ENCODE peak calls at places on chromosomes 6 and 20, in six cellular contexts. Q is HCT116, D is H1, U is GM12878, T is K562, V is HepG2. K is an unnamed sample. For H3K27me3, the result is how much of the 10 kb centered on the place peaks cover.

GRCh38 chr6:70547313-70547712 is 19.4 kb upstream of the SDHAF4 start:
- DNase-seq in Q (no peak), D (no peak), U (no peak), T (no peak), V (no peak), K (no peak)

GRCh38 chr6:7156666-7157278 is 49.0 kb downstream of the RREB1 start:
- DNase-seq in Q (no peak), D (no peak), U (no peak), T (no peak), V (no peak), K (no peak)

GRCh38 chr6:73943401-73943800 is 247.4 kb downstream of the CD109 start:
- DNase-seq in Q (no peak), D (no peak), U (no peak), T (no peak), V (no peak), K (no peak)

GRCh38 chr6:134830945-134831344 is 119.0 kb downstream of the ALDH8A1 start:
- DNase-seq in Q (no peak), D (no peak), U (no peak), T (no peak), V (peak), K (no peak)

GRCh38 chr6:53956068-53956711 is 155.1 kb upstream of the MLIP start:
- DNase-seq in Q (peak), D (peak), U (peak), T (peak), V (peak), K (peak)

GRCh38 chr20:35225319-35226125 is 968 bp upstream of the MMP24 start:
- DNase-seq in Q (no peak), D (no peak), U (no peak), T (no peak), V (no peak), K (no peak)

GRCh38 chr20:47691632-47692031 is 93.6 kb downstream of the SULF2 start:
- DNase-seq in Q (no peak), D (no peak), U (no peak), T (no peak), V (no peak), K (no peak)

GRCh38 chr20:16712541-16712947 is 17.3 kb upstream of the SNRPB2 start:
- DNase-seq in Q (no peak), D (no peak), U (no peak), T (no peak), V (peak), K (no peak)

GRCh38 chr20:13085275-13085674 is 76.5 kb downstream of the SPTLC3 start:
- DNase-seq in Q (no peak), D (no peak), U (no peak), T (no peak), V (no peak), K (no peak)

DNA sequence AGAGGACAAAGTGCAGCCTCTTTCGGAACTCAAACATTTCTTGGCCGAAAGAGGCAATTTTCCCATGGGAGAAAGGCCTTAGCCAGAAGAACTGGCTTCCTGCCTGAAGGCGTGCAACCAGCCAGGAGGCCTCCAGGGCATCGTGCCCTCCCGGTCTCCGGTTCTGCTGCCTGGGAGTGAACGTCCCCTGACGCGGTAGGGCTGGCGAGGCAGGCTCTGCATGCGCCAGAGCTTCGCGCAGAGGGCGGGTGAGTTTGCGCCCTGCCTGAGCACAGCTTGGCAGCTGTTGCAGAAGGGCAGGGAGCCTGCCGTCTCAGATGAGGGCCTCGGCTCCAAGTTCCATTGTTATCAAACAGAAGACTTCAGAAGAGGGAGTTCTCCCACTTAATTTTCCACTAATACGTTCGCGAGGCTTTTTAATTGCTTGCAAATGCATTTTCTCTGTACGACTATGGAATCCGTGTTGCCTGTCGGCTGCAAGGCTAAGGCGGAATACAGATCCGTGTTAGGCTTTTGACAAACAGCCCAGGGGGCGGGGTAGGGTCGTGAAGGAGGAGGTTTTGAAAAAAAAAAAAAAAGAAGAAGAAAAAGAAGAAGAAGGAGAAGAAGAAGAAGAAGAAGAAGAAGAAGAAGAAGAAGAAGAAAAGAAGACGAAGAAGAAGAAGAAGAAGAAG is 5.5 kb upstream of the TFAP2D start:
- DNase-seq in Q (no peak), D (peak), U (no peak), T (no peak), V (no peak), K (no peak)
- H3K27me3 ChIP-seq in Q (under half), D (half or more), U (under half), T (under half), V (under half), K (half or more)

DNA sequence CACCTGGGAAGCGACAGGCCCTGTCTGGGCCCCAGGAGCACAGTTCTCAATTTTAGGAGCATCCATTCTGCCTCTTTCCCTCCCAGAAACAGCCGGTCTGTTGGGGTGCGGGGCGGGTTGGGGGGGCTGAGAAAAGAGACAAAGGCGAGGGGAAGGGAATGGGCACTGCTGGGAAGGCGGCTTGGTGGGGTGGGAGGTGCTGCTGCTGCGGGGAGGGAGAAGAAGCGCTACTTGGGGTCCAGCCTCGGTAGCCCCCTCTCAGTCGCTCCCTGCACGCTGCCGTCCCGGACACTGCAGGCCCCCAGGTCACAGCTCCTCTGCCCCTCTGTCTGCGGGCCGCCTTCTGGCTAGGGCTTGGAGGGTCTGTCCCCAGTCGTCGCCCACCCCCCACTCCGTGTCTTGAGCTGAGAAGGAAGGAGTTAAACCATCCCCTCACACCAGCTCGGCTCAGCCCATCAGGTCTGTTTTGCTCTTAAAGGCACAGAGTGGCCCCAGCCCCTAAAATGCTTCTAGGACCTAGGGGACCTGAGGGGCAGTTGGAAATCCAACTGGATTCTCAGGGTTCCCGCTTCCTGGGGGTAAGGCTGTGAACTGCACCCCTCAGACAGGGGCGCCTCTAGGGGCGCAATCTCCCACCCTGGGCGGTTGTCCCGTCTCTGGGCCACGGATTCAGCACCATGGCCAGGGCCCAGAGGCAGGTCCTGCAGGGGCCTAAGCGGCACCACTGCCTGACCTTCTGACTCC is 740 bp downstream of the GDAP1L1 start:
- DNase-seq in Q (no peak), D (peak), U (no peak), T (peak), V (peak), K (peak)
- TF ChIP-seq ZNF274 in Q (no peak), D (no peak), U (no peak), T (no peak), V (peak), K (no peak)

DNA sequence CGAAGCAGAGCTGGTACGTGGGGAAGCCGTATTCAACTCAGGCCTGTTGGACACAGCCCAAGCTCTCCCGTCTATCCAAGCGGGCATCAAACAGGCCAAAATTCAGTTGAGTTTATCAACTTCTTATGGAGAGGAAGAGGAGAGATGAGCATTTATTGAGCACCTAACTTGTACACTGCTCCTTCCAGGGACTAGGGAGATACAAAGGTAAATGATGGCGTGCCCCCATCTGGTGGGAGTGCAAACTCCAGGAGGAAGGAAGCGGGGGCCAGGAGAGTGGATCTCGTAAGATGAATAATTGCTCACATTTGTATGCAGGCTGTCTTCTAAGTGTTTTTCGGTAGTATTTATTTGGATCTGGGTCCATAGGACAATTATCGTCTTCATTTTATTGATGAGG is 146.6 kb downstream of the SOBP start:
- DNase-seq in Q (no peak), D (no peak), U (no peak), T (peak), V (no peak), K (no peak)
- H3K27me3 ChIP-seq in Q (under half), D (under half), U (under half), T (under half), V (under half), K (under half)

DNA sequence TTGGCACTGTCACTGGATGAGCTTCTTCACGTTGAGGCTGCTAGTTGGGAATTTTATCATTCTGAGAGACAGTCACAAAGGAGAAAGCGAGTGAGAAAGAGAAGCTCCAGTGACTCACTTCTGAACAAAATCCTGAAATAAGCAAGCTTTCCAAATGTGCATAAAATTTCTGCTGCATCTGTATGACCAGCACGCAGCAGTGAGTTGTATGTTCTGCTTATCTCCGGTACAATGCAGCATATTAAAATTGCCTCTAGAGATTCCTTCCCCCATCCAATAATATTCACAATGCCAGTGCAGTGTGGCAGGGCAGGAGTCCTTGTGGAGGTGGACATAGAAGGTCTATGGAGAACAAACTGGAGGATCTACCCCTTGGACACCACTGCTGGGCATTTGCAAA is 290.5 kb downstream of the ADGB start:
- DNase-seq in Q (no peak), D (no peak), U (no peak), T (no peak), V (no peak), K (no peak)
- TF ChIP-seq ZNF274 in Q (no peak), D (no peak), U (no peak), T (no peak), V (no peak), K (no peak)

GRCh38 chr6:45741437-45742166 is 274.1 kb downstream of the CLIC5 start:
- DNase-seq in Q (no peak), D (no peak), U (peak), T (no peak), V (no peak), K (no peak)

GRCh38 chr6:45737331-45738056 is 278.2 kb downstream of the CLIC5 start:
- DNase-seq in Q (no peak), D (no peak), U (peak), T (no peak), V (no peak), K (no peak)

GRCh38 chr6:45736134-45736533 is 279.5 kb downstream of the CLIC5 start:
- DNase-seq in Q (no peak), D (no peak), U (no peak), T (no peak), V (no peak), K (no peak)

GRCh38 chr6:45739058-45739457 is 276.6 kb downstream of the CLIC5 start:
- DNase-seq in Q (no peak), D (no peak), U (no peak), T (no peak), V (no peak), K (no peak)

DNA sequence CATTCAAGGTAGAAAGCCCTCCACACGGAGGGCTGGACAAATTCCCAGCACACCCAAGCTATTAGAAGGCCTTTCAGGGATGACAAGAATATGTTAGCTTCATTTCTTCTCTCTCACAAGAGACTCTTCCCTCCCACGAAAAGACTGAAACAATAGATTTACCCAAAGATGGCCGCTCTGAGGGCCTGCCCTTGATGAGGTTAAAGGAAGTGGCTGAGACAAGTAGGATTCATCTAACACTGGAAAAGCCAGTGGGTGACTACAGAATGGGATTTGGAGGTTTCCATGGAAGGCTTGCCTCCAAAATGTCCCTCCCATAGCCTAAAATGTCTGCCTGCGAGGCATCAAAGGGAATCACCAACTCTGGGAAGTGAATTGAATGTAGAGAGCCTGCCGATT is 277.6 kb downstream of the CLIC5 start:
- DNase-seq in Q (no peak), D (no peak), U (no peak), T (no peak), V (no peak), K (no peak)
- H3K27me3 ChIP-seq in Q (under half), D (under half), U (under half), T (under half), V (under half), K (under half)

DNA sequence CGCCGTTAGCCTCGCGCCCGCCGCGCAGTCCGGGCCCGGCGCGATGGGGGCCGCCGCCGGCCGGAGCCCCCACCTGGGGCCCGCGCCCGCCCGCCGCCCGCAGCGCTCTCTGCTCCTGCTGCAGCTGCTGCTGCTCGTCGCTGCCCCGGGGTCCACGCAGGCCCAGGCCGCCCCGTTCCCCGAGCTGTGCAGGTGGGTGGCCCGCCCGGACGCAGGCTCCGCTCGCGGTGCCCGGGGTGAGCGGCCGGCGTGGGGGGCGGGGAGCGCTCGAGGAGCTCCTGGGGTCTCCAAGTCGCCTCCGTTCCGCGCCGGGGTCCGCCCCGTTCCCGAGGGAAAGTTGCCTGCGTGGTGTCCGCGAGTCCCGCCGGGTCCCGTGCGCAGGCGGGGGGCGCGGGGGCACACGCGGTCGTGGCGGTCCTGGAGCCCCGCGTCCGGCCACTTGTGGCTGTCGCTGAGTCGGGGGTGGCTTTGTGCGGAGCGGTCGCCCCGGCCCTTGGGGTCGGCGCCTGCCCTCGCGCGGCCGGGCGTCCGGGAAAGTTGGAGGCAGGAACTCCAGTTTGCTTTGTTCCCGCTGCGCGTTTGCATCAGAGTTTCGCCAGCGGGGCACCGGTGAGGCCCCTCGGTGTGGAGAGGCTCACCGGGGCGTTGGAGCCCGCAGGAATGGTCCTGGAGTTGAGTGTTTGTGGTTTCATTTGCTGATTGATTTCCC is 476 bp downstream of the IGF2R start:
- DNase-seq in Q (no peak), D (peak), U (no peak), T (no peak), V (no peak), K (no peak)
- TF ChIP-seq ZNF274 in Q (no peak), D (no peak), U (no peak), T (no peak), V (no peak), K (no peak)

GRCh38 chr6:39317256-39317655 is 3.0 kb upstream of the KCNK17 start:
- DNase-seq in Q (no peak), D (no peak), U (no peak), T (no peak), V (no peak), K (no peak)
- H3K27me3 ChIP-seq in Q (under half), D (under half), U (under half), T (half or more), V (under half), K (under half)

K was measured in NT2/D1.